ENCODE peak calls at places on chromosome 9, in four cellular contexts. I is CD8-positive, alpha-beta T cell; R is lower leg skin; E is lower lobe of right lung. V is an unnamed sample.

GRCh38 chr9:21687351-21687750 is 115.1 kb upstream of the MTAP start:
- DNase-seq in I (no peak), E (no peak), R (no peak), V (no peak)

GRCh38 chr9:114525505-114525904 is 20.2 kb upstream of the WHRN start:
- DNase-seq in R (no peak), E (no peak), I (no peak), V (no peak)

GRCh38 chr9:6930827-6931226 is 173.1 kb downstream of the KDM4C start:
- DNase-seq in E (no peak), R (no peak), I (no peak), V (no peak)

GRCh38 chr9:91814214-91814613 is 135.8 kb downstream of the ROR2 start:
- DNase-seq in I (no peak), R (no peak), E (no peak), V (no peak)

GRCh38 chr9:21856301-21857094 is 54.1 kb downstream of the MTAP start:
- DNase-seq in I (no peak), R (no peak), E (no peak), V (no peak)

GRCh38 chr9:107905313-107906027 is 415.9 kb upstream of the KLF4 start:
- DNase-seq in E (no peak), I (no peak), R (no peak), V (no peak)

GRCh38 chr9:12814877-12815237 is 40.0 kb downstream of the LURAP1L start:
- DNase-seq in R (no peak), I (no peak), E (no peak), V (no peak)

GRCh38 chr9:135135171-135135926 is 47.9 kb downstream of the OLFM1 start:
- DNase-seq in I (no peak), E (no peak), R (no peak), V (no peak)

GRCh38 chr9:99184073-99184426 is 37.7 kb downstream of the ALG2 start:
- DNase-seq in E (peak; percentile 53), I (no peak), R (peak; percentile 23), V (no peak)

GRCh38 chr9:38392235-38393127 is at the start of gene ALDH1B1:
- DNase-seq in E (peak; percentile 92), I (peak; percentile 14), R (peak; percentile 73), V (peak; percentile 54)

GRCh38 chr9:132742821-132743311 is 72.6 kb downstream of the GTF3C4 start:
- DNase-seq in I (no peak), E (no peak), R (no peak), V (no peak)

GRCh38 chr9:22111871-22112247 is 102.8 kb upstream of the CDKN2B start:
- DNase-seq in I (no peak), R (no peak), E (no peak), V (no peak)

GRCh38 chr9:4297151-4297794 is 2.6 kb downstream of the GLIS3 start:
- DNase-seq in E (peak; percentile 82), I (no peak), R (peak; percentile 74), V (peak; percentile 42)
- TF ChIP-seq CTCF in E (peak; percentile 35), I (no peak), R (no peak), V (no peak)

GRCh38 chr9:130352081-130352480 is 86.5 kb downstream of the HMCN2 start:
- DNase-seq in E (no peak), I (no peak), R (no peak), V (no peak)

GRCh38 chr9:130354378-130354777 is 88.8 kb downstream of the HMCN2 start:
- DNase-seq in I (no peak), E (no peak), R (no peak), V (no peak)

GRCh38 chr9:130354806-130355205 is 89.2 kb downstream of the HMCN2 start:
- DNase-seq in R (no peak), I (no peak), E (no peak), V (no peak)

GRCh38 chr9:130351343-130351742 is 85.8 kb downstream of the HMCN2 start:
- DNase-seq in I (no peak), E (no peak), R (no peak), V (no peak)

DNA sequence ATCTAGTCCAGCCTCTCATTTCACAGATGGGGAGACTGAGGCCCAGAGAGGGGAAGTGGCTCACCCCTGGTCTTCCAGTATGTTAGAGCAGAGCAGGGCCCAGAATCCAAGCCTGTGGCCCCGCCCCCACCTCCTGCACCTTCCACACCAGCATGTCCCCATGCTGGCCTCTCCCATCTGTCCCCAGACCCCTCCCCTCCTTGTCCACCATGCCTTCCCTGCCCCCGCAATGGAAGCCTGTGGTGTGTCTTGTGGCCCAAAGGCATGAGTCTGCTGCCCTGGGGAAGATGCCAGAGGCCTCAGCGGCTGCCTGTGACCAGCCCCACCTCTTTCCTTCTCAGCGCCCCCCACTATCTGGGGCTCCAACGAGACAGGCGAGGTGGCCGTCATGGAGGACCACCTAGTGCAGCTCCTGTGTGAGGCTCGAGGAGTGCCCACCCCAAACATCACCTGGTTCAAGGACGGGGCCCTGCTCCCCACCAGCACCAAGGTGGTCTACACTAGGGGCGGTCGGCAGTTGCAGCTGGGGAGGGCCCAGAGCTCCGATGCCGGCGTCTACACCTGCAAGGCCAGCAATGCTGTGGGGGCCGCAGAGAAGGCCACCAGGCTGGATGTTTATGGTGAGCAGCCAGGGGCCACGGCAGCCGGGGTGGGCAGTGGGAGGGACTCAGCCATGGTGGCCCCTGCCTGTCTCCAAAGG is 87.2 kb downstream of the HMCN2 start:
- DNase-seq in R (no peak), E (no peak), I (no peak), V (no peak)
- TF ChIP-seq CTCF in R (no peak), E (no peak), I (no peak), V (no peak)

DNA sequence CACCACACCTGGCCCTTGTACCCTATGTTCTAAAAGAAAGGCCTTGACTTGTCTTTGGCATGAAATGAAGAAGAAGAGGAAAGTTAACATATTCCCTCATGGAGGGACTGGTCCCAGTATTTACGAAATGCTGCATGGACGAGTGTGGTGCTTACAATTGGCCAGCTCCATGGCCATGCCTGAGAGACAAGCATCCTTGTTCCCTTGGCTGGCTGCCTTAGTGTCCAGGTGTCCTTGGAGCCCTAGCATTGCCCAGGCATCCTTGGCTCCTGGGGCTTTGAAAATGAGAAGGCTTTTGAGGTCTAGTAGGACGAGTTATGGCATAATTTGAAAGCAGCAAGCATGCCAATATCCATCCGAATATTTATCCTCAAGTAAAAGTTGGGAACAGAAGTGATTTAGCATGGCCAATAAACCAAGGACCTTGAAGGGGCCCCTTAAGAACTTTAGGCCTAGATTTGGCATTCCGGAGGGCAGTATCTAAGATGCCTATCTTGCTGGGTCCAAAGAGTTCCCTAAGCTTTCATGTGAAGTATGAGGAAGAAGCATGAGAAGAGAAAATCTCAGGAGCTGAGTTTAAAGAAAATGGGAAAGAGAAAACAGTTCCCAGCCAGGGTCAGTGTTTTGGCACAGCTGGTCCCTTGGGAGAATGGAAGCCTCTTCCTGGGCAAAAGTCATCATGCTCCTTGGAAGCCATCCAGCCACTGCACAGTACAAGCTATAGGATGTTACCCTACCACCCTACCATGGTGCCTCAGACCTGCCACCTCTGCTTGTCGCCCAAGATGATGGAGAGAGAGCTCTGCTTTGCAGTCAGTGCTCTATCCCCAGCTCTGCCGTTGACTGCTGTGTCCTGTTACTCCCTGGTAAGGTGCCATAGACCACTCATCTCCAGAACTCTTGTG is 91.0 kb downstream of the AOPEP start:
- DNase-seq in I (no peak), R (no peak), E (no peak), V (no peak)
- TF ChIP-seq CTCF in I (no peak), R (no peak), E (no peak), V (no peak)

GRCh38 chr9:122011818-122012498 is 81.2 kb downstream of the TTLL11 start:
- DNase-seq in I (no peak), R (no peak), E (no peak), V (no peak)

GRCh38 chr9:122016309-122016708 is 76.8 kb downstream of the TTLL11 start:
- DNase-seq in I (no peak), E (no peak), R (no peak), V (no peak)

GRCh38 chr9:122020398-122020797 is 72.7 kb downstream of the TTLL11 start:
- DNase-seq in R (no peak), E (no peak), I (no peak), V (no peak)

GRCh38 chr9:122015165-122015821 is 77.8 kb downstream of the TTLL11 start:
- DNase-seq in E (no peak), I (no peak), R (no peak), V (no peak)

GRCh38 chr9:122016789-122017188 is 76.3 kb downstream of the TTLL11 start:
- DNase-seq in R (no peak), E (no peak), I (no peak), V (no peak)
- TF ChIP-seq CTCF in R (no peak), E (peak; percentile 14), I (no peak), V (no peak)

GRCh38 chr9:34253460-34253837 is 74.6 kb downstream of the UBAP1 start:
- DNase-seq in I (no peak), R (no peak), E (no peak), V (no peak)
- TF ChIP-seq CTCF in I (no peak), R (no peak), E (no peak), V (peak; percentile 12)

GRCh38 chr9:17929506-17929905 is 350.6 kb downstream of the SH3GL2 start:
- DNase-seq in R (no peak), E (no peak), I (no peak), V (no peak)
- TF ChIP-seq CTCF in R (no peak), E (no peak), I (no peak), V (no peak)

DNA sequence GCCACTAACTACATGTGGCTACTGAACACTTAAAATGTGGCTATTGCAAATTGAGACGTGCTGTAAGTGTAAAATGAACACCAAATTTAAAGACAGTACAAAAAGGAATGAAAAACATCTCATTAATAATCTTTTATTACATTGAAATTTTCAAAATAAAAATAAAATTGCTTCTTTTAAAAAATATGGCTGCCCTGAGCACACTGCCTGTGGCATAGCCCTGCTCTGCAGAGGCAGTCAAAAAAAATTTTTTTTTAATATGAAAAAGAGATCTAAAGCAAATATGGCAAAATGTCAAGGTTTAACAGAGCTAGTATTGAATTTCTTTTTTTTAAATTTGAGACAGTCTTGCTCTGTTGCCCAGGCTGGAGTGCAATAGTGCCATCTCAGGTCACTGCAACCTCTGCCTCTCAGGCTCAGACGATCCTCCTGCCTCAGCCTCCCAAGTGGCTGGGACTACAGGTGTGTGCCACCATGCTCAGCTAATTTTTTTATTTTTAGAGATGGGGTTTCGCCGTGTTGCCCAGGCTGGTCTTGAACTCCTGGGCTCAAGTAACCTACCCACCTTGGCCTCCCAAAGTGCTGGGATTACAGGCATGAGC is 25.6 kb downstream of the CARNMT1 start:
- DNase-seq in R (no peak), E (no peak), I (no peak), V (no peak)
- TF ChIP-seq CTCF in R (no peak), E (no peak), I (peak; percentile 37), V (no peak)

GRCh38 chr9:93591706-93592388 is 15.5 kb downstream of the PHF2 start:
- DNase-seq in R (no peak), E (no peak), I (no peak), V (no peak)

GRCh38 chr9:93591301-93591700 is 14.9 kb downstream of the PHF2 start:
- DNase-seq in I (no peak), E (no peak), R (no peak), V (no peak)

GRCh38 chr9:93594041-93594756 is 17.8 kb downstream of the PHF2 start:
- DNase-seq in E (peak; percentile 69), I (no peak), R (no peak), V (no peak)

GRCh38 chr9:93593144-93593655 is 16.8 kb downstream of the PHF2 start:
- DNase-seq in R (no peak), E (no peak), I (no peak), V (no peak)

GRCh38 chr9:93592389-93593021 is 16.1 kb downstream of the PHF2 start:
- DNase-seq in E (no peak), R (no peak), I (no peak), V (no peak)
- TF ChIP-seq CTCF in E (no peak), R (no peak), I (no peak), V (no peak)

GRCh38 chr9:96453625-96454024 is 3.7 kb downstream of the HABP4 start:
- DNase-seq in R (no peak), E (no peak), I (no peak), V (no peak)
- TF ChIP-seq CTCF in R (no peak), E (peak; percentile 37), I (no peak), V (no peak)